ENCODE peak calls at places on chromosomes 11 and 22, in six cellular contexts. R, A, W, T, J and N are unnamed samples.

GRCh38 chr11:1942541-1943260 is 4.4 kb upstream of the MRPL23 start:
- DNase-seq in A (no peak), J (peak), R (no peak), W (no peak), T (no peak), N (no peak)

GRCh38 chr11:34644669-34645406 is 23.9 kb downstream of the EHF start:
- DNase-seq in J (no peak), R (no peak), T (no peak), A (no peak), W (no peak), N (no peak)

GRCh38 chr11:18171377-18172000 is 1.1 kb upstream of the MRGPRX4 start:
- DNase-seq in W (peak), R (peak), A (peak), T (no peak), J (peak), N (no peak)

GRCh38 chr22:47850644-47851151 is 1088.2 kb downstream of the TBC1D22A start:
- DNase-seq in A (no peak), R (no peak), T (no peak), J (no peak), W (peak), N (no peak)

GRCh38 chr22:36258750-36259619 is 6.1 kb downstream of the APOL1 start:
- DNase-seq in T (no peak), W (no peak), A (no peak), R (peak), J (no peak), N (peak)

GRCh38 chr11:34050967-34051348 is 573 bp upstream of the CAPRIN1 start:
- DNase-seq in R (no peak), A (no peak), W (no peak), T (no peak), J (no peak), N (no peak)

GRCh38 chr22:44880588-44881245 is 128.3 kb downstream of the ARHGAP8 start:
- DNase-seq in T (no peak), W (no peak), R (no peak), J (no peak), A (no peak), N (no peak)

GRCh38 chr11:131311746-131312145 is 58.7 kb upstream of the NTM start:
- DNase-seq in T (no peak), R (no peak), A (no peak), W (no peak), J (no peak), N (no peak)

GRCh38 chr11:72235351-72236057 is 8.5 kb downstream of the PHOX2A start:
- DNase-seq in R (no peak), A (no peak), W (no peak), J (no peak), T (no peak), N (no peak)

GRCh38 chr22:36728505-36728904 is 25.0 kb upstream of the CACNG2 start:
- DNase-seq in T (no peak), A (no peak), R (no peak), W (no peak), J (no peak), N (no peak)

GRCh38 chr11:130115218-130115617 is 44.4 kb upstream of the ST14 start:
- DNase-seq in A (no peak), J (no peak), R (no peak), T (no peak), W (peak), N (no peak)

GRCh38 chr22:24926849-24927579 is 19.5 kb downstream of the LHFPL7 start:
- DNase-seq in W (peak), J (no peak), A (no peak), R (no peak), T (no peak), N (no peak)

GRCh38 chr11:13222285-13222684 is 55.3 kb upstream of the BMAL1 start:
- DNase-seq in R (no peak), A (no peak), W (peak), T (no peak), J (no peak), N (no peak)

DNA sequence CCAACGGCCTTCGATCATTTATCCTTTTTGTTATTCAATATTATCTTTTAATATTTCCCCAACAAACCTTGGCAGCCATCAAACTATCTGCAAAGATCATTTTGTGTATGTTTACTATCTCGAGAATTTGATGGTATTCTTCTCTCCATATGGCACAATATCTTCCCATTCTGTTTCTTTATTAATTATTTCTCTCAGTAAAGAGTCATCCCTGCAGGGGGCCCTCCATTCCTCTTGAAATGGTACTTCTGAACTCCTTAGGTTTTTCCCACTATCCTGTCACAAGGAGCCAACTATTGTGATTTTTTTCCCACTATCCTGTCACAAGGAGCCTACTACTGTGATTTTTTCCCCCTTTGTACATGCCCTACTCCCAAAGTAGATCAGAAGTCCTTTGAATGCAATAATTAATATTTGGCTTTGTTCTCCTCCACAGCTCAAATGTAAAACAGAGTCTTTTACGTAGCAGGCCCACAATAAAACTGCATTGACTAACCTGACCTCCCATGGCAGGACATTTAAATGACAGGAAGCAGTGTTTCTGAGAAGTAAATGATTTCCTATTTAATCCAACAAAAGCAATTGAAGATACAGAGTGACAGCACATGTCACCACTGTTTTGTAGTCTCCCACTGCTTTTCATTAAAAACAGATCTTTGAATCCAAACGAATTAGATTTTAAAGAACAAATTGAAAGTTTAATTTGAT is 43.3 kb downstream of the PDGFD start:
- DNase-seq in R (no peak), J (peak), T (no peak), W (no peak), A (no peak), N (no peak)
- TF ChIP-seq CTCF in R (no peak), J (peak), T (no peak), W (peak), A (no peak), N (no peak)

DNA sequence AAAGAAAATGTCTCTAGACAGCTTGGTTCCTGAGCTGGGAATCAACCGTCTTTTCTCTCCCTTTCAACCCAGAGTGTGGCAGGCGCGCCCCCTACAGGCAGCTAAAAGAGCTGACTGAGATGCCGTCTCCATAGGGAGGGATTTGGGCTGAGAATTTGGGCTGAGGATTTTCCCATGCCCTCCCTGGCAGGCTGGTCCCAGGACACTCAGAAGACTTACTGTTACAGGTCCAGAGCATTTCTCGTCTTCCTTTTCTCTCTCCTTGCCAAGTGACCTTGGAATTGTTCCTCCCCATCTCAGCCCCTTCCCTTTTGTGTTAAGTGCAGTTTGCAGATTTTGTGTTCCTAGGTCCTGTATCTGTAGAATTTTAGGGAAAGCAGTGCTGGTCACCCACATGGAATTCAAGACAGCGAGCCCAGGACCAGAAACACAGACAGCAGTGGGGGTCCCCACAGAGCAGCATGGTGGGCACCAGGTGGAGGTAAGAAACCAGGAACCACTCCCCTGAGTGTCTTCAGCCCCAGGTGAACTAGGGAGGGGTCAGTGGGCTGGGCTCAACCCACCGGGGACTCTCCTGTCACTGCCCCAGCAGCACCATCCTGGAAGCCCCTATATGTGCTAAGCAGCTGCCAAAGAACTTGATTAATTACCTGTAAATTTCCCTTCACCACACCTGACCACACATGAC is 9.9 kb upstream of the IGLL5 start:
- DNase-seq in R (peak), A (peak), W (peak), J (peak), T (no peak), N (no peak)
- TF ChIP-seq CTCF in R (peak), A (peak), W (peak), J (peak), T (peak), N (peak)

GRCh38 chr11:119057000-119057769 is at the start of gene HYOU1:
- DNase-seq in J (peak), W (peak), R (peak), A (peak), T (peak), N (peak)
- TF ChIP-seq CTCF in J (peak), W (peak), R (peak), A (no peak), T (no peak), N (peak)

GRCh38 chr22:50119169-50119767 is 29.5 kb downstream of the MOV10L1 start:
- DNase-seq in T (no peak), A (no peak), W (no peak), J (no peak), R (no peak), N (peak)

GRCh38 chr22:50118557-50119168 is 28.9 kb downstream of the MOV10L1 start:
- DNase-seq in J (peak), A (peak), R (no peak), T (no peak), W (no peak), N (peak)

GRCh38 chr22:50123119-50123518 is 33.3 kb downstream of the MOV10L1 start:
- DNase-seq in T (no peak), A (no peak), J (no peak), W (no peak), R (no peak), N (no peak)

GRCh38 chr22:50119768-50120251 is 30.0 kb downstream of the MOV10L1 start:
- DNase-seq in A (no peak), J (no peak), T (no peak), R (no peak), W (no peak), N (no peak)

GRCh38 chr22:50121202-50121740 is 31.5 kb downstream of the MOV10L1 start:
- DNase-seq in W (no peak), T (no peak), R (no peak), A (no peak), J (no peak), N (no peak)
- TF ChIP-seq CTCF in W (no peak), T (no peak), R (no peak), A (no peak), J (no peak), N (no peak)

GRCh38 chr22:20068640-20069039 is 11.4 kb upstream of the DGCR8 start:
- DNase-seq in A (no peak), R (no peak), J (no peak), W (no peak), T (no peak), N (no peak)
- TF ChIP-seq CTCF in A (no peak), R (no peak), J (no peak), W (no peak), T (no peak), N (no peak)

DNA sequence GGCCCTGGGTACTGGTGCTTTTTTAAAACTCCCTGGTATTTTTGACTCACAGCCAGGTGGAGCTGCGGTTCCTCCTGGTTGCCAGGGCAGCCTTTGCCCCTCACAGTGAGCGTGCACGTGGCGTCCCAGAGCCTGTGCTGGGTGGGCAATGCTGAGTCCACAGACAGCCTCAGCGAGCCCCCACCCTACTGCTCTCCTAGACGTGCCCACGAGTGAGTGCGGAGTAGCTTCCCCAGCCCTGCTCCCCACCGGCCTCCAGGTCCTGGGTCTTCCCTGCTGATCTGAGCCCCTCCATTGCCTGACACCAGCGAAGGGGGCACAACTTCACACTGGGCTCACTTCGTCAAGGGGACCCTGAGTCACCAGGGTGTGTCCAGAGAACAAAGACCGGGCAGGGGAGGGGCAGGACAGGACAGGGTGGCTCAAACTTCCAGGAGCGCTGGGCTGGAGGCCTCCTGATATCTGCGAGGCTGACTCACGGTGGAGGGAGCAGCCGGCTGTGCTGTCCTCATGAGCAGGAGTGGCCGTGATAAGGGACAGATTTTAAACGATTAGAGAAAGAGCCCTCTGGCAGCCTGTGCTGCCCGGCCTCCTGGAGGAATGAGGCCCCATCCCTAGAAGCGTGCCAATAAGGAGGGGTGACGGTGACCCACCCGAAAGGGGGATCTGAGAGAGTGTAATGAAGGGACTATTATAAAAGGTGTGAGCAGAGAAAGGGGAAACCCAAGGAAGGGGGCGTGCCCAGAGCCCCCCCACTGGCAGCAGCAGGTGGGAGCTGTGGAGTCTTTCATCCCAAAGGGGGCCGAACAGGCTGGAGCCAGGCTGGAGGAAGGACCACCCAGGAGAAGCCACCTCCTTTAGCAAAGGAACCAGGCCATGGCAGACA is 129.3 kb upstream of the FGF3 start:
- DNase-seq in T (no peak), A (peak), J (peak), R (no peak), W (peak), N (no peak)
- TF ChIP-seq CTCF in T (no peak), A (no peak), J (peak), R (no peak), W (peak), N (no peak)

DNA sequence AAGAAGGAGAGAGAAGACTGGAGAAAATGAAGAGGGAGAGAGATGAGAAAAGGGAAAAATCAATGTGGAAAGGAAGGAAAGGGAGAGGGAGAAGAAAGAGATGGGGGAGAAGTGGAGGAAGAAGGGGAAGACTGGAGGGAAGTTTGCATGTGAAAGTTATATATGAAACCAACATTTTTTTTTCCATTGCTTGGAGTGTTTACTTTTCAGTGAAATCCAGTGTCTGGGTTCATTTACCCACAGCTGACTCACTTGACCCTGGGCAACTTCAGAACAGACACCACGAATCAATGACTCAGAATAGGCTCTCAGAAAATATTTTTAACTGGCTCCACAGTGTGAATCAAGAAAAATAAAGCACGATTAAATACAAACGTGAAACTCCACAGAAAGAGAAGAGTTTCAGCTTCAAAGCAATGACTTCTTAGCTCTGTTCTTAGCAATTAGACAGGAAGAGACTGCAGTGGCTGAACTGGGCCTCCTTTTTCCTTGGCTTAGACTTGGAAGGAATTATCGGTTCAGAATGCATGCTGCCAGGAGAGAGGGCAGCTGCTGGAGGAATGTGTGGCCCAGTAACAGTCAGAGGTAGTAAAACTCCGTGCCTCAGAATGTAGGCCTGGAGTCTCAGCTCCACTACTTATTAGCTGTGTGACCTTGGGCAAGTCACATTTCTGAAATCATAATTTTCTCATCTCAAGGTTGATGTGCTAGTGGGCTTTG is 237.5 kb downstream of the MIAT start:
- DNase-seq in T (no peak), A (peak), R (no peak), W (peak), J (no peak), N (no peak)
- TF ChIP-seq CTCF in T (no peak), A (no peak), R (no peak), W (no peak), J (no peak), N (no peak)

GRCh38 chr22:49632199-49633009 is 195.3 kb downstream of the BRD1 start:
- DNase-seq in W (peak), R (no peak), J (peak), A (peak), T (no peak), N (peak)
- TF ChIP-seq CTCF in W (peak), R (no peak), J (peak), A (peak), T (peak), N (peak)

GRCh38 chr11:127844843-127845242 is 742.5 kb downstream of the ETS1 start:
- DNase-seq in J (no peak), R (no peak), W (no peak), A (no peak), T (no peak), N (no peak)

DNA sequence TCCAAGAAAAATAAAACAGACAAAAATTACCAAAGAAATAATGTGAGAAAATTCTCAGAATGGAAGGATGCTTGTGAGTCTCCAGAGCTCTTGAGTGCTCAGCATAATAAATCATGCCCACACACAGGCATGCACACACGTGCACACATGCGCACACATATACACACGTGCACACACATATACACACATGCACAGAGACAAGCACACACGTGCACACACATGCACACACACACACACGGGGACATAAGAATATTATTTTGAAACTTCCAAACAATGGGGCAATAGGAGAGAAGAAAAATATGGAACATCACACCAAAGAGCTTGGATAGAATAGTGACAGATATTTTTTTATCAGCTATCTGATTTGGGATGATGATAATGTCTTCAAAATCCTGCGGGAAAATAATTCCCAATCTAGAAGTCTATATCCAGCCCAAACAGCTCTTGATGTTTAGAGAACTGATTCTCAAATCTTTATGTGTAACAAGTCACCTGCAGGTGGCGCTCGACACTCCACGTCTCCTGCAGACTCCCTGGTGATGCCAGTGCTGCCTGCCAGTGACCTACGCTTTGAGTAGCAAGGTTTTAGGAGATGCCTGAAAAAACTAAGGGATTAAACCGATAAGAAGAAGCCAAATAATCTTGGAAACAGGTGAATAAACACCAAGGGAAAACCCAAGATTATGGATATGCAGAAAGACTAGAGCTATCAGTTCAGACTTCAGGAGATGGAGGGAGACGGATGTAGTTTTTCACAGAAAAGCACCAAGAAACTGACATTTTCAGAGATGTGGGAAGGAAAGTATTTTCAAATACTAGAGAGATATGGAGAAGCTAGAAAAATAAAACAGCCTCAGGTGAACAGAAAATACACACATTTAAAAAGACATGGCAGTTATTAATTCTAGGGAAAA is 743.6 kb downstream of the ETS1 start:
- DNase-seq in J (peak), A (peak), R (peak), W (peak), T (no peak), N (peak)
- TF ChIP-seq CTCF in J (peak), A (no peak), R (peak), W (peak), T (peak), N (peak)